ENCODE peak calls at places on chromosomes 11 and 22, in seven cellular contexts. R, J, T, Y, U, A and C are unnamed samples.

GRCh38 chr11:112614605-112615004 is 346.6 kb upstream of the NCAM1 start:
- DNase-seq in R (no peak), J (no peak), T (no peak), Y (no peak), U (no peak), A (peak), C (no peak)

GRCh38 chr22:43262990-43263644 is 76.2 kb upstream of the TTLL12 start:
- DNase-seq in R (no peak), J (peak), T (peak), Y (peak), U (no peak), A (no peak), C (no peak)

GRCh38 chr11:76652989-76653673 is 17.4 kb downstream of the LRRC32 start:
- DNase-seq in R (no peak), J (peak), T (no peak), Y (no peak), U (no peak), A (no peak), C (no peak)

GRCh38 chr22:19085233-19086043 is 36.8 kb downstream of the DGCR2 start:
- DNase-seq in R (peak), J (no peak), T (peak), Y (no peak), U (peak), A (peak), C (no peak)

GRCh38 chr11:84628871-84629625 is 998.1 kb downstream of the DLG2 start:
- DNase-seq in R (no peak), J (no peak), T (no peak), Y (no peak), U (no peak), A (no peak), C (no peak)

GRCh38 chr11:13229675-13230359 is 47.8 kb upstream of the BMAL1 start:
- DNase-seq in R (no peak), J (no peak), T (no peak), Y (no peak), U (no peak), A (no peak), C (no peak)

GRCh38 chr11:114774599-114775365 is 96.5 kb downstream of the NXPE2 start:
- DNase-seq in R (peak), J (no peak), T (peak), Y (peak), U (no peak), A (peak), C (no peak)

GRCh38 chr11:74932169-74932568 is 16.7 kb downstream of the XRRA1 start:
- DNase-seq in R (no peak), J (no peak), T (no peak), Y (no peak), U (no peak), A (no peak), C (no peak)

GRCh38 chr22:46367707-46368191 is 32.2 kb downstream of the TRMU start:
- DNase-seq in R (peak), J (peak), T (peak), Y (peak), U (peak), A (peak), C (no peak)

GRCh38 chr11:12019867-12020416 is 11.5 kb upstream of the DKK3 start:
- DNase-seq in R (peak), J (no peak), T (no peak), Y (no peak), U (no peak), A (no peak), C (no peak)

GRCh38 chr11:130763087-130763980 is 152.9 kb downstream of the SNX19 start:
- DNase-seq in R (no peak), J (no peak), T (no peak), Y (no peak), U (peak), A (no peak), C (no peak)

GRCh38 chr22:17097062-17097461 is 12.3 kb downstream of the IL17RA start:
- DNase-seq in R (no peak), J (peak), T (no peak), Y (no peak), U (no peak), A (no peak), C (no peak)

GRCh38 chr22:43854151-43854785 is 8.0 kb downstream of the SULT4A1 start:
- DNase-seq in R (no peak), J (no peak), T (no peak), Y (peak), U (no peak), A (no peak), C (no peak)

GRCh38 chr11:77779935-77780334 is 40.6 kb downstream of the RSF1 start:
- DNase-seq in R (peak), J (no peak), T (no peak), Y (no peak), U (no peak), A (peak), C (no peak)

GRCh38 chr22:17159504-17159951 is 451 bp upstream of the HDHD5 start:
- DNase-seq in R (no peak), J (peak), T (peak), Y (peak), U (peak), A (peak), C (no peak)

GRCh38 chr11:102914238-102915043 is 39.7 kb upstream of the MMP12 start:
- DNase-seq in R (peak), J (no peak), T (no peak), Y (peak), U (peak), A (peak), C (no peak)

GRCh38 chr11:34030386-34030785 is 21.1 kb upstream of the CAPRIN1 start:
- DNase-seq in R (no peak), J (no peak), T (no peak), Y (no peak), U (peak), A (no peak), C (no peak)

GRCh38 chr22:48894064-48894671 is 933.5 kb downstream of the BRD1 start:
- DNase-seq in R (peak), J (peak), T (no peak), Y (no peak), U (no peak), A (no peak), C (no peak)

GRCh38 chr11:76209956-76210885 is 3.9 kb upstream of the WNT11 start:
- DNase-seq in R (peak), J (peak), T (no peak), Y (peak), U (peak), A (no peak), C (no peak)

GRCh38 chr11:95788921-95789505 is 569 bp downstream of the FAM76B start:
- DNase-seq in R (peak), J (no peak), T (peak), Y (no peak), U (peak), A (peak), C (no peak)

GRCh38 chr11:70610561-70610960 is 212.2 kb downstream of the CTTN start:
- DNase-seq in R (no peak), J (no peak), T (no peak), Y (no peak), U (peak), A (no peak), C (no peak)

GRCh38 chr11:75453916-75454655 is 21.1 kb upstream of the KLHL35 start:
- DNase-seq in R (no peak), J (no peak), T (no peak), Y (no peak), U (peak), A (no peak), C (no peak)

GRCh38 chr11:125398994-125399638 is 96.9 kb downstream of the FEZ1 start:
- DNase-seq in R (no peak), J (no peak), T (no peak), Y (no peak), U (no peak), A (no peak), C (no peak)

GRCh38 chr22:46149493-46149997 is 781 bp upstream of the PPARA start:
- DNase-seq in R (peak), J (peak), T (peak), Y (peak), U (no peak), A (no peak), C (no peak)

GRCh38 chr11:86246293-86246675 is 1.7 kb downstream of the EED start:
- DNase-seq in R (no peak), J (no peak), T (no peak), Y (no peak), U (no peak), A (no peak), C (no peak)

GRCh38 chr11:19670030-19670761 is 42.4 kb upstream of the NAV2 start:
- DNase-seq in R (peak), J (no peak), T (no peak), Y (no peak), U (peak), A (peak), C (no peak)

GRCh38 chr22:25666308-25666707 is 75.7 kb upstream of the MYO18B start:
- DNase-seq in R (peak), J (no peak), T (no peak), Y (peak), U (peak), A (no peak), C (no peak)

GRCh38 chr11:33257160-33257896 is at the start of gene HIPK3:
- DNase-seq in R (peak), J (peak), T (peak), Y (peak), U (peak), A (peak), C (no peak)

GRCh38 chr11:42410251-42410956 is 901.4 kb upstream of the API5 start:
- DNase-seq in R (peak), J (no peak), T (no peak), Y (no peak), U (no peak), A (no peak), C (no peak)

GRCh38 chr22:49023879-49024774 is 803.5 kb downstream of the BRD1 start:
- DNase-seq in R (no peak), J (no peak), T (no peak), Y (no peak), U (no peak), A (no peak), C (no peak)

GRCh38 chr22:26452236-26453016 is 23.4 kb downstream of the ASPHD2 start:
- DNase-seq in R (no peak), J (no peak), T (no peak), Y (no peak), U (no peak), A (no peak), C (no peak)

GRCh38 chr11:61065955-61066638 is 36.2 kb upstream of the CD5 start:
- DNase-seq in R (no peak), J (peak), T (no peak), Y (no peak), U (no peak), A (no peak), C (no peak)

GRCh38 chr22:44743804-44744211 is 8.6 kb upstream of the ARHGAP8 start:
- DNase-seq in R (peak), J (no peak), T (no peak), Y (no peak), U (no peak), A (no peak), C (no peak)

GRCh38 chr11:18878211-18878610 is 61.0 kb downstream of the MRGPRX1 start:
- DNase-seq in R (no peak), J (no peak), T (no peak), Y (no peak), U (no peak), A (no peak), C (no peak)

GRCh38 chr11:26951849-26952515 is 41.9 kb upstream of the FIBIN start:
- DNase-seq in R (no peak), J (no peak), T (no peak), Y (no peak), U (no peak), A (no peak), C (no peak)

GRCh38 chr11:133886029-133886428 is 40.7 kb upstream of the SPATA19 start:
- DNase-seq in R (no peak), J (no peak), T (no peak), Y (no peak), U (no peak), A (no peak), C (no peak)

GRCh38 chr11:14380947-14381555 is 22.1 kb upstream of the RRAS2 start:
- DNase-seq in R (peak), J (peak), T (no peak), Y (peak), U (peak), A (peak), C (peak)

GRCh38 chr22:19864538-19865106 is 9.9 kb upstream of the GNB1L start:
- DNase-seq in R (no peak), J (no peak), T (no peak), Y (no peak), U (no peak), A (no peak), C (no peak)

GRCh38 chr11:23574149-23574548 is 713.9 kb upstream of the CCDC179 start:
- DNase-seq in R (no peak), J (no peak), T (no peak), Y (no peak), U (no peak), A (no peak), C (no peak)